ENCODE peak calls at places on chromosomes 16 and 17, in six cellular contexts. M, L, Z, P, J and N are unnamed samples. For H3K4me1, the result is how much of the 10 kb centered on the place peaks cover.

GRCh38 chr17:10063730-10064221 is 134.6 kb downstream of the GAS7 start:
- DNase-seq in J (no peak), P (no peak), M (no peak), Z (peak), L (peak), N (no peak)

GRCh38 chr17:31309525-31309924 is 4.3 kb downstream of the EVI2B start:
- DNase-seq in J (no peak), L (no peak), P (no peak), M (no peak), Z (no peak), N (no peak)

GRCh38 chr16:16083421-16084156 is 134.2 kb downstream of the ABCC1 start:
- DNase-seq in Z (peak), P (no peak), J (no peak), L (peak), M (no peak), N (peak)

GRCh38 chr17:31533546-31534155 is 142.2 kb downstream of the RAB11FIP4 start:
- DNase-seq in L (peak), P (peak), J (peak), Z (peak), M (peak), N (peak)

GRCh38 chr17:43114101-43114691 is 11.0 kb downstream of the BRCA1 start:
- DNase-seq in M (no peak), Z (no peak), L (no peak), P (no peak), J (no peak), N (no peak)

GRCh38 chr17:9371019-9371418 is 204.6 kb downstream of the STX8 start:
- DNase-seq in Z (peak), L (peak), M (no peak), P (no peak), J (no peak), N (no peak)

GRCh38 chr17:82408288-82408937 is 9.7 kb upstream of the HEXD start:
- DNase-seq in Z (no peak), M (no peak), J (no peak), L (no peak), P (no peak), N (no peak)

GRCh38 chr16:31529398-31530312 is 2.0 kb downstream of the AHSP start:
- DNase-seq in L (no peak), P (no peak), J (peak), M (peak), Z (no peak), N (peak)

GRCh38 chr16:52546291-52546941 is 527 bp downstream of the TOX3 start:
- DNase-seq in J (peak), Z (no peak), M (peak), L (no peak), P (no peak), N (peak)

GRCh38 chr17:82330322-82331239 is 3.0 kb downstream of the SECTM1 start:
- DNase-seq in L (peak), Z (peak), M (no peak), J (no peak), P (no peak), N (no peak)

GRCh38 chr16:10039220-10040096 is 142.8 kb downstream of the GRIN2A start:
- DNase-seq in L (peak), P (peak), Z (no peak), M (peak), J (peak), N (peak)

GRCh38 chr17:66076546-66077190 is 115.3 kb downstream of the CEP112 start:
- DNase-seq in P (no peak), M (no peak), Z (no peak), J (no peak), L (peak), N (no peak)

GRCh38 chr16:67939507-67940435 is 3.1 kb upstream of the PSMB10 start:
- DNase-seq in Z (no peak), J (no peak), M (no peak), P (no peak), L (no peak), N (no peak)

GRCh38 chr16:66380421-66380820 is 13.9 kb downstream of the CDH5 start:
- DNase-seq in J (no peak), M (no peak), Z (no peak), L (no peak), P (no peak), N (no peak)

GRCh38 chr16:66383551-66383950 is 17.1 kb downstream of the CDH5 start:
- DNase-seq in Z (no peak), M (no peak), J (no peak), L (no peak), P (no peak), N (no peak)

GRCh38 chr16:66382171-66382965 is 15.9 kb downstream of the CDH5 start:
- DNase-seq in L (peak), J (no peak), M (peak), Z (peak), P (no peak), N (peak)

GRCh38 chr16:66382966-66383299 is 16.4 kb downstream of the CDH5 start:
- DNase-seq in P (no peak), M (no peak), J (no peak), L (peak), Z (peak), N (peak)

DNA sequence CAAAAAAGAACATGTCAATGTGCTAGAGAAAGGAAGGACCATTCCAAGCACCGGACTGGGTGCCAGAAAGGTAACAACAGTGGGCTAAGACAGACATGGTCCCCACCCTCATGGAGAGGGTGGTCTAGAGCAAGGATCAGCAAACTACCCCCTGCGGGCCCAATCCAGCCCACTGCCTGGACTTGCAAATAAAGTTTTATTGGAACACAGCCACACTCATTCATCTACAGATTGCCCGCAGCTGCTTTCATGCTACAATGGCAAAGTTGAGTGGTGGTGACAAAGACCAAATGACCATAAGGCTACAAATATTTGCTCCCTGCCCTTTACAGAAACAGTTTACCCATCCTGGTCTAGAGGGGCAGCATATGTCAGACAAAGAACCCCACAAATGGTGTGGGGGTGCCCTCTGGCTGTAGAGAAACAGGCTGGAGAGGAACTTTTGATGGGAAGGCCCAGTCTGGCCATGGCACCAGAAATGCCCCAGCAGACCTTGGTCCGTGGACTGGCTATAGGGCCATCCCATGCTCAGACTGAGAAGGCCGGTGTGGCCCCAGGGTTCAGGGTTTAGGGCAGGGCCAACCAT is 15.2 kb downstream of the CDH5 start:
- DNase-seq in J (no peak), P (no peak), L (no peak), Z (no peak), M (no peak), N (no peak)
- H2AK5ac ChIP-seq in J (no peak), P (no peak), L (peak), Z (peak), M (no peak), N (no peak)

GRCh38 chr16:57096793-57097192 is 4.4 kb downstream of the CPNE2 start:
- DNase-seq in Z (no peak), L (no peak), P (no peak), M (no peak), J (no peak), N (no peak)
- H3K4me1 ChIP-seq in Z (under half), L (under half), P (under half), M (under half), J (under half), N (under half)

GRCh38 chr17:7016886-7017826 is 4.7 kb downstream of the RNASEK start:
- DNase-seq in J (no peak), P (no peak), Z (no peak), M (no peak), L (no peak), N (no peak)
- H2BK15ac ChIP-seq in J (no peak), P (no peak), Z (no peak), M (no peak), L (no peak), N (no peak)

GRCh38 chr17:1485748-1486376 is 6.6 kb downstream of the MYO1C start:
- DNase-seq in L (peak), J (peak), Z (peak), P (no peak), M (peak), N (peak)

GRCh38 chr17:1487939-1488825 is 4.3 kb downstream of the MYO1C start:
- DNase-seq in M (peak), Z (peak), J (peak), L (peak), P (peak), N (peak)

GRCh38 chr17:1485311-1485747 is 7.2 kb downstream of the MYO1C start:
- DNase-seq in M (peak), L (peak), J (no peak), Z (no peak), P (peak), N (peak)

GRCh38 chr17:1488826-1489275 is 3.6 kb downstream of the MYO1C start:
- DNase-seq in L (peak), P (no peak), M (no peak), Z (no peak), J (no peak), N (no peak)

GRCh38 chr17:1486802-1487695 is 5.4 kb downstream of the MYO1C start:
- DNase-seq in L (peak), J (peak), P (peak), Z (no peak), M (peak), N (peak)
- H2AK5ac ChIP-seq in L (peak), J (no peak), P (peak), Z (peak), M (no peak), N (no peak)

GRCh38 chr16:70743791-70744190 is 57.2 kb downstream of the VAC14 start:
- DNase-seq in Z (no peak), P (no peak), J (no peak), M (no peak), L (no peak), N (no peak)
- H3K4me1 ChIP-seq in Z (under half), P (under half), J (under half), M (under half), L (half or more), N (under half)

DNA sequence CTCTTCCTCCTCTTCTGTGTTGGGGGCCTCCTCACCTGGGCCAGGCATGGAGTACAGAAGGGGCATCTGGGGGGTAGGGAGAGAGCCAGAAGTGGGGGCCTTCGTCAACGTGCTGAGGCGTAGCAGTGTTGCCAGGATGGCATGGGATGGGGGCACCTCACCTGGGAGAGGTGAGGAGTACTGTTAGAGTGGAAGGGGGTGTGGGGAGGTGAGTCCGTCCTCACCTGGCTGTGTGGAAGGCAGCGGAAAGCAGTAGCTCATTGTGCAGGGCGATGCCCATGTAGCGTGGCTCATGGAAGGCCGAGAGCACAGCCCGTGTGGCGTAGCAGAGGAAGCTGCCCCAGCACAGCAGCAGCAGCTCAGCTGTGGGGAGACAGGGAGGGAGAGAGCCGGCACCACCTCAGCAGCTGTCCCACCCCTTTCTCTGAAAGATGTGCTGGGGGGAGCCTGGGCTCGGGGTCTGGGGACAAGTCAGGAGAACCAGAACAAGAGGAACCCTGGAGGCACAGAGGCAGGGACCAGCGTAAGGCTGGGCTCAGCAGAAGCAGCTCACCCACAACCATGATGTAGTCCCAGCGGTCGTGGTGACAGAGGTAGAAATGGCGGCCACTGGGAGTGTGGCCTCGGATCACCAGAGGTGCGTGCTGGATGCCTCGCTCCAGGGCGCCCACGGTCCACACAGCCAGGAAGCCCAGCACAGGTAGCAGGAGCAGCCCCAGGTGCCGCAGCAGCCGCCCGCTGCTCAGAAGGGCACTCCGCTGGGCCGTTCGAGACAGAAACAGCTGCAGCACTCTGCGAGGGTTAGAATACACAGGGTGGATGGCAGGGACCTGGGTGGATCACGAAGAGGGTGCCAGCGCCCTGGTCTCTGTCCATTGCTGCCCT is 9.0 kb downstream of the GPR179 start:
- DNase-seq in Z (no peak), M (peak), P (no peak), L (no peak), J (no peak), N (no peak)
- H2BK15ac ChIP-seq in Z (no peak), M (no peak), P (peak), L (no peak), J (peak), N (no peak)

GRCh38 chr16:68978303-68978954 is 127.0 kb upstream of the HAS3 start:
- DNase-seq in J (no peak), Z (peak), P (no peak), L (peak), M (no peak), N (no peak)
- H2AK5ac ChIP-seq in J (no peak), Z (no peak), P (no peak), L (no peak), M (no peak), N (no peak)

GRCh38 chr16:89314357-89314756 is 96.9 kb downstream of the ZNF778 start:
- DNase-seq in J (no peak), P (no peak), L (no peak), Z (no peak), M (no peak), N (no peak)
- H3K4me1 ChIP-seq in J (under half), P (under half), L (half or more), Z (under half), M (under half), N (under half)

GRCh38 chr16:85290626-85291301 is 178.5 kb upstream of the CIBAR2 start:
- DNase-seq in M (no peak), P (no peak), J (no peak), L (no peak), Z (no peak), N (no peak)

GRCh38 chr16:85288341-85288868 is 176.1 kb upstream of the CIBAR2 start:
- DNase-seq in Z (no peak), M (no peak), L (no peak), P (no peak), J (no peak), N (no peak)

GRCh38 chr16:85286970-85287814 is 174.9 kb upstream of the CIBAR2 start:
- DNase-seq in P (no peak), L (peak), M (no peak), Z (peak), J (no peak), N (no peak)

GRCh38 chr16:85289760-85290625 is 177.7 kb upstream of the CIBAR2 start:
- DNase-seq in Z (no peak), M (no peak), J (no peak), P (no peak), L (peak), N (no peak)

GRCh38 chr16:85288869-85289660 is 176.8 kb upstream of the CIBAR2 start:
- DNase-seq in L (no peak), P (no peak), M (no peak), J (no peak), Z (no peak), N (no peak)
- H2BK15ac ChIP-seq in L (peak), P (no peak), M (no peak), J (no peak), Z (no peak), N (no peak)

GRCh38 chr17:47810200-47810821 is 11.3 kb downstream of the OSBPL7 start:
- DNase-seq in J (no peak), Z (peak), P (no peak), L (peak), M (peak), N (peak)

GRCh38 chr17:47813077-47813476 is 8.5 kb downstream of the OSBPL7 start:
- DNase-seq in M (no peak), Z (no peak), J (no peak), L (no peak), P (no peak), N (no peak)

GRCh38 chr17:47811709-47812108 is 9.9 kb downstream of the OSBPL7 start:
- DNase-seq in L (no peak), P (no peak), J (no peak), Z (no peak), M (no peak), N (no peak)

GRCh38 chr17:47812146-47812920 is 9.3 kb downstream of the OSBPL7 start:
- DNase-seq in Z (no peak), P (no peak), J (no peak), M (peak), L (no peak), N (no peak)

DNA sequence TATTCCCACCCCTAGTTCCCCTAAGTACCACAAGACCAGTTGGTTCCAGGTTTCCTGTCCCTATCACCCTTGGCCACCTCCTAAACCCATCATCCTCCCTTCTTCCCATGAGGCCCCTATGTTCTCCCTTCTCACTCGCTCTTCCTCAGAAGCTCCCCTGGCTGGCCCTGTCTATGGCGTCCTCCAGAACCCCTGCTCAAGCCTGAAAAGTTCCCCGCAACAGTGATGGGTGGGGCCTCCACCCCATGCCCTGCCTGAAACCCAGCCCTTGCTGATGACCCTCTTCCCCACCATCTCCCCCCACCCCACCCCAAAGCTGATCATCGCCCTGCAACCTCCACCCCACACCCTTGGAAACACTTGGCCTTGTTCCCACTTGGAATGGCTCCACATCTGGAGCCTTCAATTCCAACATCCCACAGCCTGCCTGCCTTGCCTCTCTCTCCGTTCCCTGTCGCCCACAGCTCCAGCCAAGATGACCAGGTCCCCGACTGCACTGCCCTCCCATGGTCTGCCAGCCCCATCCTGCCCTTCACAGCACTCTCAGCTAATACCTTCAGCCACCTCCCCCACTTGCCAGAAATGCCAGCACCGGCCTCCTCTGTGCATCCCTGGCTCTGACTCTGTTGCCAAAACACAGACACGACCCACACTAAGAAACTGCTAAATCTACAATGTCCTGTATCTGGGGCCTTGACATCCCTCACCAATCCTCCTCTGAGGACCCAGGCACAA is 10.5 kb downstream of the OSBPL7 start:
- DNase-seq in P (no peak), M (peak), L (no peak), J (no peak), Z (no peak), N (no peak)
- H2AK5ac ChIP-seq in P (peak), M (no peak), L (no peak), J (no peak), Z (no peak), N (no peak)